ENCODE peak calls at places on chromosomes 6 and 20, in six cellular contexts. One of them, this sample, is unnamed.
A peak's percentile ranks its signal among the peaks of the same experiment; 100 is the strongest.

GRCh38 chr6:71228461-71229041 is 60.1 kb upstream of the OGFRL1 start:
- DNase-seq in brain microvascular endothelial cell: no peak
- DNase-seq in lung: no peak
- DNase-seq in upper lobe of right lung: no peak
- DNase-seq in Panc1: no peak
- DNase-seq in AG09309: no peak
- DNase-seq in this sample: no peak

GRCh38 chr20:19726126-19726525 is 31.9 kb upstream of the RIN2 start:
- DNase-seq in brain microvascular endothelial cell: peak; percentile 4
- DNase-seq in lung: no peak
- DNase-seq in upper lobe of right lung: no peak
- DNase-seq in Panc1: no peak
- DNase-seq in AG09309: no peak
- DNase-seq in this sample: no peak

GRCh38 chr20:40197744-40198143 is 491.3 kb downstream of the MAFB start:
- DNase-seq in brain microvascular endothelial cell: peak; percentile 24
- DNase-seq in lung: no peak
- DNase-seq in upper lobe of right lung: no peak
- DNase-seq in Panc1: no peak
- DNase-seq in AG09309: no peak
- DNase-seq in this sample: peak; percentile 44

GRCh38 chr6:90249458-90249857 is 47.2 kb downstream of the BACH2 start:
- DNase-seq in brain microvascular endothelial cell: no peak
- DNase-seq in lung: no peak
- DNase-seq in upper lobe of right lung: no peak
- DNase-seq in Panc1: no peak
- DNase-seq in AG09309: no peak
- DNase-seq in this sample: no peak

GRCh38 chr20:48658505-48658904 is 169.3 kb downstream of the PREX1 start:
- DNase-seq in brain microvascular endothelial cell: no peak
- DNase-seq in lung: no peak
- DNase-seq in upper lobe of right lung: no peak
- DNase-seq in Panc1: no peak
- DNase-seq in AG09309: no peak
- DNase-seq in this sample: no peak

GRCh38 chr6:54286141-54286540 is 22.1 kb upstream of the TINAG start:
- DNase-seq in brain microvascular endothelial cell: no peak
- DNase-seq in lung: no peak
- DNase-seq in upper lobe of right lung: no peak
- DNase-seq in Panc1: no peak
- DNase-seq in AG09309: no peak
- DNase-seq in this sample: no peak

GRCh38 chr6:119234941-119235340 is 114.6 kb downstream of the MAN1A1 start:
- DNase-seq in brain microvascular endothelial cell: no peak
- DNase-seq in lung: no peak
- DNase-seq in upper lobe of right lung: no peak
- DNase-seq in Panc1: no peak
- DNase-seq in AG09309: no peak
- DNase-seq in this sample: no peak

GRCh38 chr6:1253816-1254215 is 58.1 kb upstream of the FOXQ1 start:
- DNase-seq in brain microvascular endothelial cell: no peak
- DNase-seq in lung: no peak
- DNase-seq in upper lobe of right lung: no peak
- DNase-seq in Panc1: no peak
- DNase-seq in AG09309: no peak
- DNase-seq in this sample: no peak

GRCh38 chr6:12490376-12490903 is 200.3 kb downstream of the EDN1 start:
- DNase-seq in brain microvascular endothelial cell: no peak
- DNase-seq in lung: no peak
- DNase-seq in upper lobe of right lung: no peak
- DNase-seq in Panc1: no peak
- DNase-seq in AG09309: no peak
- DNase-seq in this sample: no peak

GRCh38 chr6:1952726-1953360 is 292.6 kb downstream of the GMDS start:
- DNase-seq in brain microvascular endothelial cell: peak; percentile 97
- DNase-seq in lung: no peak
- DNase-seq in upper lobe of right lung: no peak
- DNase-seq in Panc1: peak; percentile 78
- DNase-seq in AG09309: peak; percentile 81
- DNase-seq in this sample: peak; percentile 94

GRCh38 chr20:62602550-62602949 is 39.8 kb upstream of the SLCO4A1 start:
- DNase-seq in brain microvascular endothelial cell: no peak
- DNase-seq in lung: peak; percentile 76
- DNase-seq in upper lobe of right lung: peak; percentile 88
- DNase-seq in Panc1: no peak
- DNase-seq in AG09309: no peak
- DNase-seq in this sample: no peak

GRCh38 chr20:23164176-23164601 is 78.1 kb upstream of the CD93 start:
- DNase-seq in brain microvascular endothelial cell: no peak
- DNase-seq in lung: no peak
- DNase-seq in upper lobe of right lung: no peak
- DNase-seq in Panc1: no peak
- DNase-seq in AG09309: no peak
- DNase-seq in this sample: no peak

GRCh38 chr20:21323640-21324039 is 20.5 kb downstream of the XRN2 start:
- DNase-seq in brain microvascular endothelial cell: peak; percentile 69
- DNase-seq in lung: no peak
- DNase-seq in upper lobe of right lung: no peak
- DNase-seq in Panc1: no peak
- DNase-seq in AG09309: no peak
- DNase-seq in this sample: peak; percentile 49

GRCh38 chr6:16690244-16691142 is 70.8 kb downstream of the ATXN1 start:
- DNase-seq in brain microvascular endothelial cell: no peak
- DNase-seq in lung: no peak
- DNase-seq in upper lobe of right lung: no peak
- DNase-seq in Panc1: no peak
- DNase-seq in AG09309: no peak
- DNase-seq in this sample: no peak

GRCh38 chr20:54624701-54625472 is 149.5 kb downstream of the DOK5 start:
- DNase-seq in brain microvascular endothelial cell: no peak
- DNase-seq in lung: no peak
- DNase-seq in upper lobe of right lung: no peak
- DNase-seq in Panc1: no peak
- DNase-seq in AG09309: no peak
- DNase-seq in this sample: no peak

GRCh38 chr20:63129991-63130653 is 85.8 kb downstream of the YTHDF1 start:
- DNase-seq in brain microvascular endothelial cell: no peak
- DNase-seq in lung: no peak
- DNase-seq in upper lobe of right lung: peak; percentile 43
- DNase-seq in Panc1: no peak
- DNase-seq in AG09309: no peak
- DNase-seq in this sample: no peak

GRCh38 chr20:48661575-48662473 is 166.0 kb downstream of the PREX1 start:
- DNase-seq in brain microvascular endothelial cell: no peak
- DNase-seq in lung: no peak
- DNase-seq in upper lobe of right lung: no peak
- DNase-seq in Panc1: no peak
- DNase-seq in AG09309: no peak
- DNase-seq in this sample: peak; percentile 54

GRCh38 chr20:35673884-35674283 is 9.2 kb upstream of the CPNE1 start:
- DNase-seq in brain microvascular endothelial cell: no peak
- DNase-seq in lung: no peak
- DNase-seq in upper lobe of right lung: no peak
- DNase-seq in Panc1: no peak
- DNase-seq in AG09309: no peak
- DNase-seq in this sample: no peak

GRCh38 chr6:90406957-90407356 is 110.3 kb upstream of the BACH2 start:
- DNase-seq in brain microvascular endothelial cell: peak; percentile 13
- DNase-seq in lung: no peak
- DNase-seq in upper lobe of right lung: no peak
- DNase-seq in Panc1: no peak
- DNase-seq in AG09309: no peak
- DNase-seq in this sample: no peak

GRCh38 chr6:108798672-108799355 is 49.4 kb upstream of the ARMC2 start:
- DNase-seq in brain microvascular endothelial cell: no peak
- DNase-seq in lung: no peak
- DNase-seq in upper lobe of right lung: no peak
- DNase-seq in Panc1: no peak
- DNase-seq in AG09309: no peak
- DNase-seq in this sample: no peak

GRCh38 chr20:20546402-20546801 is 166.0 kb downstream of the RALGAPA2 start:
- DNase-seq in brain microvascular endothelial cell: no peak
- DNase-seq in lung: no peak
- DNase-seq in upper lobe of right lung: no peak
- DNase-seq in Panc1: no peak
- DNase-seq in AG09309: no peak
- DNase-seq in this sample: no peak

GRCh38 chr20:48716086-48716485 is 111.7 kb downstream of the PREX1 start:
- DNase-seq in brain microvascular endothelial cell: no peak
- DNase-seq in lung: no peak
- DNase-seq in upper lobe of right lung: no peak
- DNase-seq in Panc1: no peak
- DNase-seq in AG09309: no peak
- DNase-seq in this sample: no peak

GRCh38 chr20:11970243-11970836 is 52.6 kb downstream of the BTBD3 start:
- DNase-seq in brain microvascular endothelial cell: no peak
- DNase-seq in lung: no peak
- DNase-seq in upper lobe of right lung: no peak
- DNase-seq in Panc1: no peak
- DNase-seq in AG09309: no peak
- DNase-seq in this sample: no peak

GRCh38 chr6:71486466-71486865 is 197.9 kb downstream of the OGFRL1 start:
- DNase-seq in brain microvascular endothelial cell: no peak
- DNase-seq in lung: no peak
- DNase-seq in upper lobe of right lung: no peak
- DNase-seq in Panc1: no peak
- DNase-seq in AG09309: no peak
- DNase-seq in this sample: no peak

GRCh38 chr6:38443750-38444149 is 196.0 kb downstream of the BTBD9 start:
- DNase-seq in brain microvascular endothelial cell: no peak
- DNase-seq in lung: no peak
- DNase-seq in upper lobe of right lung: no peak
- DNase-seq in Panc1: no peak
- DNase-seq in AG09309: no peak
- DNase-seq in this sample: no peak

GRCh38 chr6:33958208-33958862 is 154.5 kb upstream of the MLN start:
- DNase-seq in brain microvascular endothelial cell: no peak
- DNase-seq in lung: no peak
- DNase-seq in upper lobe of right lung: peak; percentile 53
- DNase-seq in Panc1: no peak
- DNase-seq in AG09309: no peak
- DNase-seq in this sample: no peak

GRCh38 chr6:133837801-133838349 is 51.0 kb upstream of the TCF21 start:
- DNase-seq in brain microvascular endothelial cell: peak; percentile 35
- DNase-seq in lung: peak; percentile 53
- DNase-seq in upper lobe of right lung: peak; percentile 87
- DNase-seq in Panc1: peak; percentile 20
- DNase-seq in AG09309: no peak
- DNase-seq in this sample: no peak

GRCh38 chr6:134911532-134911931 is 38.4 kb downstream of the ALDH8A1 start:
- DNase-seq in brain microvascular endothelial cell: peak; percentile 58
- DNase-seq in lung: no peak
- DNase-seq in upper lobe of right lung: no peak
- DNase-seq in Panc1: no peak
- DNase-seq in AG09309: peak; percentile 35
- DNase-seq in this sample: peak; percentile 47

GRCh38 chr6:26195924-26196845 is 109.0 kb downstream of the HFE start:
- DNase-seq in brain microvascular endothelial cell: no peak
- DNase-seq in lung: no peak
- DNase-seq in upper lobe of right lung: no peak
- DNase-seq in Panc1: no peak
- DNase-seq in AG09309: no peak
- DNase-seq in this sample: no peak

GRCh38 chr6:105990151-105990550 is 96.0 kb upstream of the PRDM1 start:
- DNase-seq in brain microvascular endothelial cell: no peak
- DNase-seq in lung: no peak
- DNase-seq in upper lobe of right lung: no peak
- DNase-seq in Panc1: no peak
- DNase-seq in AG09309: no peak
- DNase-seq in this sample: no peak

GRCh38 chr6:74459260-74459659 is 746.6 kb downstream of the COL12A1 start:
- DNase-seq in brain microvascular endothelial cell: no peak
- DNase-seq in lung: no peak
- DNase-seq in upper lobe of right lung: no peak
- DNase-seq in Panc1: no peak
- DNase-seq in AG09309: no peak
- DNase-seq in this sample: no peak

GRCh38 chr6:87407531-87407895 is 259 bp upstream of the CFAP206 start:
- DNase-seq in brain microvascular endothelial cell: peak; percentile 51
- DNase-seq in lung: peak; percentile 39
- DNase-seq in upper lobe of right lung: no peak
- DNase-seq in Panc1: peak; percentile 25
- DNase-seq in AG09309: no peak
- DNase-seq in this sample: no peak

GRCh38 chr20:43662943-43663655 is 3.8 kb upstream of the MYBL2 start:
- DNase-seq in brain microvascular endothelial cell: no peak
- DNase-seq in lung: no peak
- DNase-seq in upper lobe of right lung: no peak
- DNase-seq in Panc1: no peak
- DNase-seq in AG09309: no peak
- DNase-seq in this sample: no peak

GRCh38 chr6:125753218-125753936 is 3.9 kb downstream of the HEY2 start:
- DNase-seq in brain microvascular endothelial cell: no peak
- DNase-seq in lung: no peak
- DNase-seq in upper lobe of right lung: no peak
- DNase-seq in Panc1: no peak
- DNase-seq in AG09309: no peak
- DNase-seq in this sample: peak; percentile 37

GRCh38 chr6:21612067-21612745 is 18.7 kb downstream of the SOX4 start:
- DNase-seq in brain microvascular endothelial cell: no peak
- DNase-seq in lung: no peak
- DNase-seq in upper lobe of right lung: no peak
- DNase-seq in Panc1: no peak
- DNase-seq in AG09309: no peak
- DNase-seq in this sample: no peak

GRCh38 chr6:39724787-39725631 is at the start of gene KIF6:
- DNase-seq in brain microvascular endothelial cell: peak; percentile 84
- DNase-seq in lung: peak; percentile 92
- DNase-seq in upper lobe of right lung: peak; percentile 95
- DNase-seq in Panc1: no peak
- DNase-seq in AG09309: peak; percentile 21
- DNase-seq in this sample: peak; percentile 77
- H3K4me3 ChIP-seq in brain microvascular endothelial cell: peak within 1 kb of the TSS; percentile 79
- H3K4me3 ChIP-seq in lung: peak within 1 kb of the TSS; percentile 78
- H3K4me3 ChIP-seq in upper lobe of right lung: peak within 1 kb of the TSS; percentile 65
- H3K4me3 ChIP-seq in Panc1: no peak within 1 kb of the TSS
- H3K4me3 ChIP-seq in AG09309: peak within 1 kb of the TSS; percentile 57
- H3K4me3 ChIP-seq in this sample: peak within 1 kb of the TSS; percentile 79

GRCh38 chr6:4848382-4849068 is 72.3 kb downstream of the CDYL start:
- DNase-seq in brain microvascular endothelial cell: no peak
- DNase-seq in lung: no peak
- DNase-seq in upper lobe of right lung: no peak
- DNase-seq in Panc1: no peak
- DNase-seq in AG09309: no peak
- DNase-seq in this sample: no peak
- TF ChIP-seq CTCF in brain microvascular endothelial cell: peak; percentile 65
- TF ChIP-seq CTCF in lung: no peak
- TF ChIP-seq CTCF in upper lobe of right lung: peak; percentile 29
- TF ChIP-seq CTCF in Panc1: peak; percentile 74
- TF ChIP-seq CTCF in AG09309: peak; percentile 19
- TF ChIP-seq CTCF in this sample: peak; percentile 32

GRCh38 chr6:111283707-111284106 is 196.4 kb downstream of the SLC16A10 start:
- DNase-seq in brain microvascular endothelial cell: no peak
- DNase-seq in lung: no peak
- DNase-seq in upper lobe of right lung: no peak
- DNase-seq in Panc1: no peak
- DNase-seq in AG09309: no peak
- DNase-seq in this sample: no peak
- H3K4me3 ChIP-seq in brain microvascular endothelial cell: no peak overlapping the region
- H3K4me3 ChIP-seq in lung: no peak overlapping the region
- H3K4me3 ChIP-seq in upper lobe of right lung: no peak overlapping the region
- H3K4me3 ChIP-seq in Panc1: no peak overlapping the region
- H3K4me3 ChIP-seq in AG09309: no peak overlapping the region
- H3K4me3 ChIP-seq in this sample: no peak overlapping the region

GRCh38 chr20:13492001-13492480 is 146.7 kb downstream of the TASP1 start:
- DNase-seq in brain microvascular endothelial cell: peak; percentile 4
- DNase-seq in lung: peak; percentile 29
- DNase-seq in upper lobe of right lung: no peak
- DNase-seq in Panc1: no peak
- DNase-seq in AG09309: peak; percentile 86
- DNase-seq in this sample: peak; percentile 42
- TF ChIP-seq CTCF in brain microvascular endothelial cell: no peak
- TF ChIP-seq CTCF in lung: no peak
- TF ChIP-seq CTCF in upper lobe of right lung: no peak
- TF ChIP-seq CTCF in Panc1: no peak
- TF ChIP-seq CTCF in AG09309: no peak
- TF ChIP-seq CTCF in this sample: peak; percentile 5

This sample was measured in astrocyte of the cerebellum.